ENCODE peak calls at places on chromosomes 6 and 20, in eight cellular contexts. H is D341Med; U is stimulated activated CD8-positive, alpha-beta memory T cell treated with anti-CD3 and anti-CD28 coated beads, Interleukin-4, amount 100 ng/mL, for 1 hour; E is psoas muscle; W is activated CD8-positive, alpha-beta memory T cell treated with anti-CD3 and anti-CD28 coated beads, Interleukin-2, amount 50 U/mL, for 4 hours; O is head of caudate nucleus; Z is LoVo; F is uterus. X is an unnamed sample.

GRCh38 chr6:158149641-158150040 is 18.4 kb downstream of the SERAC1 start:
- DNase-seq in H (no peak), U (no peak), E (no peak), W (no peak), O (no peak), Z (no peak), F (no peak), X (no peak)

GRCh38 chr6:6775074-6775473 is 186.6 kb downstream of the LY86 start:
- DNase-seq in H (no peak), U (no peak), E (no peak), W (no peak), O (no peak), Z (no peak), F (no peak), X (no peak)

GRCh38 chr6:134253681-134254080 is 64.2 kb downstream of the SGK1 start:
- DNase-seq in H (no peak), U (no peak), E (no peak), W (no peak), O (peak), Z (no peak), F (no peak), X (no peak)

GRCh38 chr6:168192195-168192900 is 113.3 kb upstream of the FRMD1 start:
- DNase-seq in H (no peak), U (no peak), E (no peak), W (no peak), O (no peak), Z (no peak), F (peak), X (no peak)

GRCh38 chr20:62642666-62643520 is 590 bp downstream of the SLCO4A1 start:
- DNase-seq in H (peak), U (no peak), E (no peak), W (peak), O (peak), Z (peak), F (no peak), X (no peak)

GRCh38 chr6:53358440-53359087 is 9.8 kb upstream of the ELOVL5 start:
- DNase-seq in H (no peak), U (no peak), E (no peak), W (no peak), O (no peak), Z (no peak), F (no peak), X (no peak)

GRCh38 chr6:45843848-45844521 is 171.7 kb downstream of the CLIC5 start:
- DNase-seq in H (no peak), U (no peak), E (no peak), W (no peak), O (no peak), Z (no peak), F (no peak), X (no peak)

GRCh38 chr6:48144024-48144423 is 33.0 kb upstream of the PTCHD4 start:
- DNase-seq in H (no peak), U (no peak), E (no peak), W (no peak), O (no peak), Z (no peak), F (no peak), X (no peak)

GRCh38 chr6:118665011-118665410 is 13.6 kb upstream of the CEP85L start:
- DNase-seq in H (no peak), U (no peak), E (no peak), W (no peak), O (no peak), Z (no peak), F (no peak), X (no peak)

GRCh38 chr20:43840382-43841070 is 74.1 kb upstream of the TOX2 start:
- DNase-seq in H (no peak), U (no peak), E (no peak), W (peak), O (no peak), Z (no peak), F (no peak), X (no peak)

GRCh38 chr6:17505062-17505476 is 95.0 kb upstream of the FAM8A1 start:
- DNase-seq in H (no peak), U (no peak), E (no peak), W (no peak), O (no peak), Z (no peak), F (no peak), X (no peak)

GRCh38 chr6:106746660-106747059 is 117.3 kb downstream of the QRSL1 start:
- DNase-seq in H (no peak), U (no peak), E (no peak), W (no peak), O (no peak), Z (no peak), F (no peak), X (no peak)

GRCh38 chr20:63090682-63091571 is 84.2 kb upstream of the BHLHE23 start:
- DNase-seq in H (peak), U (no peak), E (no peak), W (peak), O (no peak), Z (no peak), F (peak), X (peak)

GRCh38 chr20:60428651-60429050 is 470.4 kb downstream of the CDH26 start:
- DNase-seq in H (no peak), U (no peak), E (no peak), W (no peak), O (no peak), Z (no peak), F (no peak), X (no peak)

GRCh38 chr20:15673206-15673605 is 900.0 kb downstream of the KIF16B start:
- DNase-seq in H (no peak), U (no peak), E (no peak), W (no peak), O (no peak), Z (peak), F (no peak), X (no peak)

GRCh38 chr6:106510090-106510970 is 119.0 kb downstream of the RTN4IP1 start:
- DNase-seq in H (peak), U (peak), E (peak), W (peak), O (no peak), Z (peak), F (peak), X (peak)

GRCh38 chr6:107715523-107716321 is 108.4 kb downstream of the SCML4 start:
- DNase-seq in H (no peak), U (no peak), E (no peak), W (no peak), O (no peak), Z (no peak), F (no peak), X (no peak)

GRCh38 chr6:17490724-17491123 is 97.3 kb downstream of the CAP2 start:
- DNase-seq in H (no peak), U (no peak), E (no peak), W (no peak), O (no peak), Z (no peak), F (no peak), X (no peak)

GRCh38 chr6:160462116-160462515 is 113.9 kb downstream of the SLC22A3 start:
- DNase-seq in H (no peak), U (no peak), E (no peak), W (no peak), O (no peak), Z (no peak), F (no peak), X (no peak)

GRCh38 chr20:4041748-4042411 is 26.5 kb upstream of the RNF24 start:
- DNase-seq in H (no peak), U (no peak), E (peak), W (no peak), O (peak), Z (peak), F (peak), X (peak)

GRCh38 chr6:139109558-139109957 is 25.3 kb upstream of the HECA start:
- DNase-seq in H (no peak), U (no peak), E (no peak), W (no peak), O (no peak), Z (no peak), F (no peak), X (no peak)

GRCh38 chr20:62362991-62363919 is 3.9 kb downstream of the LAMA5 start:
- DNase-seq in H (no peak), U (no peak), E (peak), W (no peak), O (no peak), Z (no peak), F (peak), X (peak)

GRCh38 chr6:18640134-18640533 is 253.0 kb downstream of the RNF144B start:
- DNase-seq in H (no peak), U (no peak), E (no peak), W (no peak), O (no peak), Z (no peak), F (no peak), X (no peak)

GRCh38 chr6:46967950-46968349 is 46.2 kb upstream of the ADGRF5 start:
- DNase-seq in H (no peak), U (no peak), E (no peak), W (no peak), O (no peak), Z (no peak), F (no peak), X (no peak)

GRCh38 chr6:58198301-58198700 is 880.9 kb downstream of the PRIM2 start:
- DNase-seq in H (no peak), U (no peak), E (no peak), W (no peak), O (no peak), Z (no peak), F (no peak), X (no peak)

GRCh38 chr20:22490287-22491187 is 93.8 kb downstream of the FOXA2 start:
- DNase-seq in H (no peak), U (no peak), E (no peak), W (no peak), O (no peak), Z (peak), F (no peak), X (no peak)

GRCh38 chr6:157280947-157281346 is 42.4 kb downstream of the TMEM242 start:
- DNase-seq in H (peak), U (no peak), E (no peak), W (no peak), O (no peak), Z (no peak), F (no peak), X (no peak)

GRCh38 chr6:46378882-46379405 is 112.3 kb downstream of the RCAN2 start:
- DNase-seq in H (no peak), U (no peak), E (no peak), W (no peak), O (peak), Z (no peak), F (no peak), X (no peak)

GRCh38 chr6:16799279-16800193 is 38.3 kb upstream of the ATXN1 start:
- DNase-seq in H (no peak), U (no peak), E (no peak), W (no peak), O (no peak), Z (no peak), F (no peak), X (no peak)

GRCh38 chr6:11009353-11009752 is 34.8 kb downstream of the ELOVL2 start:
- DNase-seq in H (no peak), U (no peak), E (no peak), W (no peak), O (no peak), Z (peak), F (no peak), X (no peak)

GRCh38 chr6:2028457-2029038 is 216.9 kb downstream of the GMDS start:
- DNase-seq in H (no peak), U (no peak), E (no peak), W (no peak), O (no peak), Z (peak), F (peak), X (no peak)

GRCh38 chr6:111723412-111723970 is 117.8 kb upstream of the TRAF3IP2 start:
- DNase-seq in H (no peak), U (no peak), E (no peak), W (no peak), O (no peak), Z (no peak), F (no peak), X (no peak)

GRCh38 chr6:126107475-126108121 is 121.3 kb downstream of the TRMT11 start:
- DNase-seq in H (no peak), U (no peak), E (no peak), W (no peak), O (no peak), Z (no peak), F (no peak), X (no peak)

GRCh38 chr6:160356074-160356754 is 8.0 kb downstream of the SLC22A3 start:
- DNase-seq in H (no peak), U (no peak), E (peak), W (no peak), O (no peak), Z (no peak), F (no peak), X (no peak)

GRCh38 chr6:47235964-47236760 is 73.5 kb downstream of the TNFRSF21 start:
- DNase-seq in H (no peak), U (no peak), E (no peak), W (no peak), O (no peak), Z (peak), F (no peak), X (no peak)

GRCh38 chr20:52056203-52057062 is 135.1 kb downstream of the ZFP64 start:
- DNase-seq in H (no peak), U (no peak), E (no peak), W (no peak), O (no peak), Z (no peak), F (no peak), X (no peak)

GRCh38 chr6:26383624-26384417 is 913 bp downstream of the BTN2A2 start:
- DNase-seq in H (peak), U (no peak), E (no peak), W (no peak), O (peak), Z (peak), F (no peak), X (no peak)

GRCh38 chr20:41003143-41003932 is 25.3 kb upstream of the TOP1 start:
- DNase-seq in H (no peak), U (peak), E (peak), W (peak), O (peak), Z (peak), F (peak), X (peak)

GRCh38 chr20:32079655-32080109 is 27.6 kb downstream of the HCK start:
- DNase-seq in H (no peak), U (no peak), E (no peak), W (no peak), O (no peak), Z (no peak), F (no peak), X (no peak)

X was measured in Right ventricle myocardium inferior.